ENCODE peak calls at places on chromosomes 5 and 9, in five cellular contexts. Z is Panc1, Q is GM23248, K is aorta, V is thoracic aorta. E is an unnamed sample. For H3K36me3, H3K4me1 and H3K9me3, the result is how much of the 10 kb centered on the place peaks cover.

GRCh38 chr9:128911529-128912035 is 9.2 kb upstream of the PHYHD1 start:
- DNase-seq in Z (no peak), Q (peak), K (peak), V (peak), E (no peak)

GRCh38 chr5:176908677-176909358 is 9.7 kb upstream of the HK3 start:
- DNase-seq in Z (no peak), Q (no peak), K (no peak), V (no peak), E (no peak)

GRCh38 chr5:94693043-94693822 is 74.8 kb downstream of the SLF1 start:
- DNase-seq in Z (peak), Q (peak), K (no peak), V (no peak), E (peak)

GRCh38 chr5:78638423-78638822 is 10.1 kb downstream of the LHFPL2 start:
- DNase-seq in Z (peak), Q (peak), K (peak), V (peak), E (peak)

GRCh38 chr5:8650197-8650596 is 781.2 kb downstream of the MTRR start:
- DNase-seq in Z (no peak), Q (no peak), K (no peak), V (no peak), E (no peak)

GRCh38 chr9:126347911-126348760 is 21.5 kb downstream of the MVB12B start:
- DNase-seq in Z (no peak), Q (no peak), K (no peak), V (no peak), E (no peak)

GRCh38 chr5:142432961-142433360 is 108.1 kb upstream of the SPRY4 start:
- DNase-seq in Z (no peak), Q (no peak), K (no peak), V (no peak), E (peak)

GRCh38 chr5:147348046-147348445 is 113.2 kb downstream of the STK32A start:
- DNase-seq in Z (no peak), Q (peak), K (no peak), V (no peak), E (no peak)

GRCh38 chr5:125461641-125462072 is 715.2 kb upstream of the ZNF608 start:
- DNase-seq in Z (no peak), Q (no peak), K (no peak), V (no peak), E (no peak)

GRCh38 chr9:93260290-93261066 is 76.5 kb downstream of the WNK2 start:
- DNase-seq in Z (no peak), Q (no peak), K (peak), V (no peak), E (no peak)

GRCh38 chr9:19471737-19472648 is 63.2 kb downstream of the ACER2 start:
- DNase-seq in Z (no peak), Q (peak), K (peak), V (no peak), E (peak)

GRCh38 chr5:170612256-170612656 is 108.4 kb downstream of the KCNIP1 start:
- DNase-seq in Z (no peak), Q (no peak), K (no peak), V (no peak), E (no peak)

DNA sequence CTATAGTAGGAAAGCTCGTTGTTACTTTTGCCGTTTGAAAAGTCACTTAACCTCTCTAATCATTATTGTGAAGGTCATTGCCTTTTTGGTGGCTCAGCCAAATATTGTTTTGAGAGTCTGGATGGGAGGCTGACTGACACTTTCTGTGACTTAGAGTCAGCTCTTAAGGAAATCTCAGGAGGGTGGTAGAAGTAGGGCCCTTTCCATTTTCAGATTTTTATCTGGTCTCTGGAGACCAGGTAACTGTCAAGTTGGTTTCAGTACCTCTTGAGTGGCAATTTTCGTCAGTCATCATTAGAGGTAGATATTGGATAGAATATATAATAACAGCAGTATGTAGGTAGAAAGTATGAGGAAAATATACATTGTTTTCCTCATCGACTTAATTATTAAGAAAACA is 23.3 kb downstream of the UGCG start:
- DNase-seq in Z (no peak), Q (no peak), K (no peak), V (no peak), E (no peak)
- H3K36me3 ChIP-seq in Z (under half), Q (half or more), K (under half), V (under half), E (under half)

DNA sequence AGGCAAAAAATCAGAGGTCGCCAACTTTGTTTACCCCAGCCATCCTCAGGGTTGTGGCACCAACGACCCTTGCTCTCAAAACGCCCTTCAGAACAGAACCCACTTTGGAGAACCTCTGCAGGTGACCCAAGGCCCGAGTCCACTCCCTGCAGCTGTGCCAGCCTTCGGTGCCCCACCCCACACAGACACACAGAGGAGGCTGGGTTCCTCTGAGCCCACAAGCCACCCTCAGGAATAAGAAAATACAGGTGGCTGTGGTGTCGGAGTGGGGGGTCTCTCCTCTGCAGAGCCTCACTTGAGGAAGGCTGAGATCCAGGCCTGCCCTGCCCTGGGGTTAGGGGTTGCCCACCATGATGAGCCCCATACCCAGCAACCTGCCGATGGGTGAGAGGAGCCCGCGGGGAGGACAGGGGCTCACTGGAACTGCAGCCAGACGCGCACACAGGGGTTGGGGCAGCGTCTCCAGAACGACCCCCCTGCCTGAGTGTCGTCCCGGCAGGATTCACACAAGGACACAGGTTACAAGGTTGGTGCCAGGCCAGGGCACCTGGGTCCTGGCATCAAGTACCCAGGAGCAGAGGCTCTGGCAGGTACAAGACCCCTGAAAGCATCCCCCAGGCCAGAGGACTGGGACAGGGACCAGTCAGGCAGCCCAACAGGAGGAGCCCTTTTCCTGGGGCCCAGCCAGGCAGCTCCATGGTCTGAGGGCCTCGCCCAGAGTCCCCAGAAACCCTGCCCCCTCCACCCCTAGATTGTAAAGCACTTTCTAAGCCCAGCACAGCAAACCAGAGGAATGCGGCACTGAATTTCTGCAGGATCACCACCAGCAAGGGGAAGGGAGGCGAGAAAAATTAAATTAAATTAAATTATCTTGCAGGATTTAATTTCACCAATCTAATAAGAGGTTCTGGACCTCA is 40.0 kb downstream of the NACC2 start:
- DNase-seq in Z (no peak), Q (no peak), K (no peak), V (no peak), E (no peak)
- H3K4me1 ChIP-seq in Z (half or more), Q (under half), K (under half), V (under half), E (under half)

DNA sequence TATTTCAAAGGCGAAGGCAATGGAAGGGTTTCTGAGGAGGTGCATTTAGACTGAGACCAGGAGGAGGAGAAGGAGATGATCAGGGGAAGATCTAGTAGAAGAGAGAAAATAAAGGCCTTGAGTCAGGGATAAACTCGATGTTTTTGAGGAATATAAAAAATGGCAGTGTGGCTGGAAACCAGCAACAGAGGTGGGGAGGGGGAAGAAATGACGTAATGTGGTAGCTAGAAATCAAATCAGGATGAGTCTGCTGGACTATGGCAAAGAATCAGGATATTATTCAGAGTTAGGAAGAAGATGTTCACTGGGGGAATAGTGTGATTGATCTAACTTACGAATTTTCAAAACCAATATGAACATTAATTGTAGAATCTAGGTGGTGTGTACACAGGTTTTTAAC is 1673.9 kb upstream of the WWC1 start:
- DNase-seq in Z (no peak), Q (no peak), K (no peak), V (no peak), E (no peak)
- H3K9me3 ChIP-seq in Z (under half), Q (under half), K (under half), V (under half), E (under half)

GRCh38 chr9:133404440-133405002 is 13.3 kb downstream of the REXO4 start:
- DNase-seq in Z (no peak), Q (no peak), K (no peak), V (no peak), E (no peak)
- H3K36me3 ChIP-seq in Z (under half), Q (under half), K (under half), V (under half), E (under half)

GRCh38 chr9:117725426-117725887 is 21.3 kb downstream of the TLR4 start:
- DNase-seq in Z (no peak), Q (peak), K (no peak), V (no peak), E (no peak)
- H3K4me1 ChIP-seq in Z (under half), Q (under half), K (under half), V (under half), E (under half)

DNA sequence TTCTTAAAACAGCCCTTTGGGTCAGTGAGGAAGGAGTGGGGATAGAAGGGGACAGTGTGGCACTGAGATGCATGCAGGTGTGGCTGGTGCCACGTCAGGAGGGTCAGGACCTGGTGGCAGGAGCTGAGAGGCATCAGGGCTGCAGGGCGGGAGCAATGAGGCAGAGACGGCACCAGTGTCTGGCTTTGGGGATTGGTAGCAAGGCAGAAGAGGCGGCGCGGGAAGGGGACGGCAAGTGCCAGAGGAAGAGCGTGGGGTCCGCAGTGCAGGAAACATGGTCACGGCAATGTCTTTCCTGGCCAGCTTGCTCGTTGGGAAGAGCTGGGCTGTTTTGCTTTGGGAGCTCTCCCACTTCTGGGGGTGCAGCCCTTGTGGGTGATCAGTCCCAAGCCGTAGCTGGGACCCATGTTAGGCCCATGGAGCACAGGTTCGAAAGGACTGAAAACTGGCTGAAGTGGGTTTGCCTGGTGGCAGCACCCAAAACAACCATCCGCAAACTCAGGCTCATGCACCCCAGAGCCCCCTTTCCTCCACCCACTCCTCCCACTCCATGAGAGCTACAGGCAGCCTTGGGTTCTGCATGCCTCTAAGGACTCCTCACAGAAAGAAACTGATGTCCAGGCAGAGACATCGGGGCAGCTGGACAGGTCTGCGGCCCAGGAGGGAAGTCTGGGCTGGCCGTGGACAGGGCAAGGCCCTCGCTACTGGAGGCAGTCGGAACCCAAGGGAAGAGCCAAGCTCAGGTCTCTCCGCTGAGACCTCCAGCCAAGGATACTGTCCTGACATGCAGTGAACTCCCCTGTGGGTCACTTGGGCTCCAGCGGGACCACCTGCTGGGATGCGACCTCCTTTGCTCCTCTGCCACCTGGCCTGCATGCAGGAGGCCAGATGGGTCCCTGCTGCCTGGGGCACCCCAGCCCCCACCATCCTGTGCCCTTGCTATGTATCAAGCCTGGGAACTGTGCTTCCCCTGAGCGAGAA is 104.4 kb downstream of the ZNF354C start:
- DNase-seq in Z (no peak), Q (no peak), K (peak), V (no peak), E (no peak)
- H3K9me3 ChIP-seq in Z (under half), Q (under half), K (under half), V (under half), E (under half)

GRCh38 chr5:138925090-138925635 is 50.0 kb upstream of the LRRTM2 start:
- DNase-seq in Z (no peak), Q (no peak), K (no peak), V (no peak), E (no peak)

GRCh38 chr5:138927979-138928378 is 52.8 kb upstream of the LRRTM2 start:
- DNase-seq in Z (no peak), Q (no peak), K (peak), V (no peak), E (peak)

GRCh38 chr5:138927539-138927938 is 52.4 kb upstream of the LRRTM2 start:
- DNase-seq in Z (no peak), Q (no peak), K (no peak), V (no peak), E (no peak)

GRCh38 chr5:138926257-138926656 is 51.1 kb upstream of the LRRTM2 start:
- DNase-seq in Z (no peak), Q (no peak), K (no peak), V (no peak), E (no peak)

DNA sequence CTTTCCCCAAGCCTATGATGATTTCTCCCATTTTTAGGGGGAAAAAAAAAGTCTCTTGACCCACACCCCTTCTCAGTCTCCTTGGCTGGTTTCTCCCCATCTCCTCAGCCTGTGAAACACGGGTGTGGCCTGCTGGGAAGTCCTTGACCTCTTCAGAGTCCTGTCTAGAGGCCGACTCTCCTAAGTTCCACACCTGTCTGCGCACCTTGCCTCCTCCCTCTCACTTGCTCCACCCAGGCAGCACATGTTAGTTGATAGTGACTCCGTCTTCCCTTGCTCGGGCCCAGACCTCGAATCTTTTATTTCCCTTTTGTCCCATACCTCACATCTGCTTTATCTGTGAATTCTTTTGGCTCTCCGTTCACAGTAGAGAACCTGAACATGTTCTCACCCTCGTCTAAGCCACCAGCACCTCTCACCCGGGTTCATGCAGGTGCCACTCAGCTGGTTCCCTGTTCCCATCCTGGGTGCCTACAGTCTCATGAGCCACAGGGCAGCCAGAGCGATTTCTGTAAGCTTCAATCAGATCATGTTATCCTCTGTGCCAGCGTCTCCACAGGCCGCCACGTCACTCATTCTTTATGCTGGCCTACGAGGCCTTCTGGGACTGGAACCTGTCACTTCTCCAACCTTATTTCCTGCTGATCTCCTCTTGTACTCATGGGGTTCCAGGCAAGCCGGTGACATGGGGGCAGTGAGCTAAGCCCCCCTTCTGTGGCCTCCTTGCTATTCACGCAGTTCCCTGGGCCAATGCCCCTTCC is 51.7 kb upstream of the LRRTM2 start:
- DNase-seq in Z (no peak), Q (no peak), K (peak), V (no peak), E (peak)
- H3K36me3 ChIP-seq in Z (under half), Q (under half), K (under half), V (under half), E (under half)